ENCODE peak calls at places on chromosome 1, in eight cellular contexts. X is amygdala; W is T-helper 1 cell; T is GM23248; K is naive thymus-derived CD4-positive, alpha-beta T cell; N is fibroblast of mammary gland; F is esophagus muscularis mucosa; E is HT1080. J is an unnamed sample.

GRCh38 chr1:158969855-158970254 is 38.5 kb downstream of the PYHIN1 start:
- DNase-seq in F (no peak), T (peak), X (no peak), W (no peak), N (peak), K (no peak), E (no peak), J (no peak)

GRCh38 chr1:18734461-18735368 is 104.1 kb downstream of the PAX7 start:
- DNase-seq in X (no peak), K (no peak), N (no peak), F (no peak), E (no peak), W (no peak), T (no peak), J (no peak)

GRCh38 chr1:239795289-239795688 is 296.4 kb upstream of the FMN2 start:
- DNase-seq in T (no peak), W (no peak), K (no peak), N (no peak), E (no peak), X (no peak), F (no peak), J (no peak)

GRCh38 chr1:151596166-151596933 is 15.5 kb upstream of the SNX27 start:
- DNase-seq in T (no peak), W (no peak), E (peak), K (no peak), F (no peak), N (no peak), X (no peak), J (no peak)

GRCh38 chr1:201785291-201785690 is 43.7 kb upstream of the IPO9 start:
- DNase-seq in N (no peak), K (no peak), X (no peak), E (no peak), F (no peak), T (peak), W (no peak), J (no peak)

GRCh38 chr1:170664283-170664827 is 424 bp downstream of the PRRX1 start:
- DNase-seq in K (no peak), W (no peak), X (no peak), F (peak), E (no peak), T (peak), N (no peak), J (no peak)

GRCh38 chr1:19647643-19648042 is 3.5 kb downstream of the NBL1 start:
- DNase-seq in W (no peak), K (no peak), F (no peak), X (no peak), N (no peak), E (no peak), T (peak), J (no peak)

GRCh38 chr1:164709541-164710287 is 150.7 kb downstream of the PBX1 start:
- DNase-seq in N (peak), F (no peak), W (no peak), T (peak), X (no peak), K (no peak), E (no peak), J (no peak)

GRCh38 chr1:3370856-3371703 is 83.4 kb upstream of the ARHGEF16 start:
- DNase-seq in T (no peak), F (no peak), X (no peak), W (no peak), N (no peak), K (no peak), E (no peak), J (no peak)

GRCh38 chr1:113758631-113759340 is 500 bp downstream of the PHTF1 start:
- DNase-seq in K (peak), F (no peak), T (peak), E (no peak), W (peak), N (peak), X (no peak), J (peak)

GRCh38 chr1:221274373-221274772 is 395.1 kb downstream of the HLX start:
- DNase-seq in F (no peak), T (no peak), N (no peak), X (no peak), W (no peak), E (no peak), K (no peak), J (no peak)